ENCODE peak calls at places on chromosomes 4 and X, in nine cellular contexts. U, R, O, Z, L, W, T, H and P are unnamed samples.

GRCh38 chr4:17785858-17786257 is 4.4 kb upstream of the FAM184B start:
- DNase-seq in U (no peak), R (no peak), O (no peak), Z (no peak), L (no peak), W (no peak), T (no peak), H (no peak), P (peak)

GRCh38 chr4:125735107-125735506 is 420.4 kb downstream of the FAT4 start:
- DNase-seq in U (peak), R (no peak), O (no peak), Z (no peak), L (peak), W (no peak), T (peak), H (peak), P (no peak)

GRCh38 chr4:159396151-159396550 is 293.3 kb downstream of the RAPGEF2 start:
- DNase-seq in U (no peak), R (no peak), O (no peak), Z (no peak), L (no peak), W (no peak), T (no peak), H (no peak), P (no peak)

GRCh38 chr4:119209077-119209476 is 3.4 kb upstream of the USP53 start:
- DNase-seq in U (peak), R (no peak), O (no peak), Z (no peak), L (no peak), W (no peak), T (peak), H (peak), P (peak)

GRCh38 chr4:7210818-7211217 is 18.5 kb downstream of the SORCS2 start:
- DNase-seq in U (peak), R (no peak), O (no peak), Z (no peak), L (peak), W (no peak), T (peak), H (peak), P (no peak)

GRCh38 chr4:3236326-3236878 is 12.6 kb upstream of the MSANTD1 start:
- DNase-seq in U (no peak), R (no peak), O (no peak), Z (no peak), L (peak), W (no peak), T (no peak), H (no peak), P (no peak)

GRCh38 chr4:169142390-169142789 is 128.4 kb downstream of the SH3RF1 start:
- DNase-seq in U (no peak), R (no peak), O (no peak), Z (no peak), L (no peak), W (no peak), T (no peak), H (no peak), P (no peak)

GRCh38 chr4:65021737-65022136 is 612.5 kb upstream of the TECRL start:
- DNase-seq in U (no peak), R (no peak), O (no peak), Z (no peak), L (no peak), W (no peak), T (no peak), H (no peak), P (no peak)

GRCh38 chr4:1485280-1485679 is 79.0 kb upstream of the NKX1-1 start:
- DNase-seq in U (no peak), R (no peak), O (no peak), Z (no peak), L (no peak), W (no peak), T (no peak), H (no peak), P (no peak)

GRCh38 chrX:145405012-145405411 is 157.7 kb downstream of the SPANXN1 start:
- DNase-seq in U (peak), R (no peak), O (no peak), Z (no peak), L (no peak), W (no peak), T (peak), H (peak), P (peak)

GRCh38 chr4:150173420-150173819 is 95.2 kb downstream of the DCLK2 start:
- DNase-seq in U (no peak), R (no peak), O (no peak), Z (no peak), L (no peak), W (no peak), T (no peak), H (no peak), P (peak)

GRCh38 chrX:123357941-123358340 is 173.9 kb downstream of the GRIA3 start:
- DNase-seq in U (no peak), R (no peak), O (no peak), Z (no peak), L (no peak), W (no peak), T (no peak), H (no peak), P (no peak)